ENCODE peak calls at places on chromosomes 12 and 14, in eight cellular contexts. A, J, W, Y, H, X, L and E are unnamed samples.

GRCh38 chr14:74459289-74459946 is 33.4 kb upstream of the SYNDIG1L start:
- DNase-seq in A (no peak), J (peak; percentile 26), W (peak; percentile 47), Y (peak; percentile 56), H (no peak), X (peak; percentile 74), L (no peak), E (no peak)

GRCh38 chr12:13203028-13203922 is 6.7 kb downstream of the EMP1 start:
- DNase-seq in A (peak; percentile 75), J (no peak), W (peak; percentile 35), Y (peak; percentile 87), H (no peak), X (peak; percentile 31), L (no peak), E (peak; percentile 62)

GRCh38 chr12:127293507-127294310 is 973.3 kb upstream of the TMEM132C start:
- DNase-seq in A (no peak), J (peak; percentile 15), W (peak; percentile 61), Y (peak; percentile 80), H (no peak), X (peak; percentile 75), L (no peak), E (peak; percentile 30)

GRCh38 chr14:61570188-61570960 is 124.9 kb upstream of the HIF1A start:
- DNase-seq in A (peak; percentile 62), J (no peak), W (no peak), Y (no peak), H (no peak), X (peak; percentile 47), L (no peak), E (no peak)

GRCh38 chr14:91997492-91997891 is 42.4 kb downstream of the TRIP11 start:
- DNase-seq in A (no peak), J (no peak), W (no peak), Y (no peak), H (no peak), X (peak; percentile 26), L (no peak), E (no peak)

GRCh38 chr12:6212086-6212485 is 11.9 kb downstream of the CD9 start:
- DNase-seq in A (no peak), J (no peak), W (no peak), Y (no peak), H (no peak), X (no peak), L (no peak), E (no peak)

GRCh38 chr12:129002447-129002846 is 149.2 kb downstream of the GLT1D1 start:
- DNase-seq in A (no peak), J (no peak), W (no peak), Y (no peak), H (no peak), X (no peak), L (no peak), E (no peak)

GRCh38 chr14:74265312-74265965 is 26.2 kb downstream of the VSX2 start:
- DNase-seq in A (no peak), J (no peak), W (no peak), Y (no peak), H (no peak), X (no peak), L (no peak), E (no peak)

GRCh38 chr12:42588981-42589464 is 523 bp downstream of the PRICKLE1 start:
- DNase-seq in A (peak; percentile 67), J (no peak), W (peak; percentile 82), Y (peak; percentile 75), H (no peak), X (peak; percentile 61), L (no peak), E (peak; percentile 34)

GRCh38 chr14:28870033-28870564 is 103.5 kb downstream of the FOXG1 start:
- DNase-seq in A (no peak), J (no peak), W (no peak), Y (no peak), H (no peak), X (no peak), L (no peak), E (no peak)

GRCh38 chr14:86934196-86934595 is 1058.8 kb downstream of the GALC start:
- DNase-seq in A (no peak), J (no peak), W (no peak), Y (no peak), H (no peak), X (no peak), L (no peak), E (no peak)

GRCh38 chr14:61394542-61394941 is 73.2 kb downstream of the PRKCH start:
- DNase-seq in A (no peak), J (no peak), W (no peak), Y (no peak), H (no peak), X (no peak), L (no peak), E (no peak)

GRCh38 chr14:51846631-51847488 is 13.6 kb upstream of the GNG2 start:
- DNase-seq in A (no peak), J (no peak), W (no peak), Y (peak; percentile 74), H (no peak), X (peak; percentile 71), L (no peak), E (peak; percentile 19)

GRCh38 chr14:60090864-60091519 is 731 bp upstream of the PCNX4 start:
- DNase-seq in A (peak; percentile 75), J (peak; percentile 46), W (peak; percentile 73), Y (peak; percentile 68), H (no peak), X (peak; percentile 90), L (no peak), E (peak; percentile 33)

GRCh38 chr12:129381717-129382116 is 522.1 kb downstream of the TMEM132D start:
- DNase-seq in A (no peak), J (no peak), W (no peak), Y (no peak), H (no peak), X (no peak), L (no peak), E (no peak)

GRCh38 chr12:108449478-108449877 is 65.6 kb upstream of the FICD start:
- DNase-seq in A (no peak), J (no peak), W (no peak), Y (no peak), H (no peak), X (no peak), L (no peak), E (no peak)

GRCh38 chr12:115942346-115942745 is 335.1 kb downstream of the MED13L start:
- DNase-seq in A (no peak), J (no peak), W (no peak), Y (no peak), H (no peak), X (no peak), L (no peak), E (no peak)

GRCh38 chr14:101876539-101876938 is 87.8 kb upstream of the DYNC1H1 start:
- DNase-seq in A (peak; percentile 81), J (no peak), W (peak; percentile 18), Y (peak; percentile 77), H (peak; percentile 22), X (peak; percentile 28), L (no peak), E (peak; percentile 79)

GRCh38 chr14:85566603-85567002 is 36.7 kb downstream of the FLRT2 start:
- DNase-seq in A (no peak), J (no peak), W (no peak), Y (no peak), H (no peak), X (peak; percentile 85), L (no peak), E (no peak)

GRCh38 chr12:64008596-64008995 is 164.1 kb downstream of the SRGAP1 start:
- DNase-seq in A (no peak), J (no peak), W (no peak), Y (no peak), H (no peak), X (no peak), L (no peak), E (no peak)

GRCh38 chr14:100827751-100828447 is 2.0 kb downstream of the MEG3 start:
- DNase-seq in A (no peak), J (no peak), W (no peak), Y (peak; percentile 61), H (no peak), X (peak; percentile 94), L (no peak), E (no peak)

GRCh38 chr14:66974397-66975025 is 214.7 kb upstream of the GARIN2 start:
- DNase-seq in A (no peak), J (no peak), W (peak; percentile 1), Y (no peak), H (no peak), X (peak; percentile 60), L (no peak), E (no peak)